ENCODE peak calls at places on chromosomes 7 and 10, in eight cellular contexts. F is endothelial cell of umbilical vein; E is naive B cell; P is T-helper 2 cell; G is RCC 7860; H is activated CD4-positive, alpha-beta T cell treated with anti-CD3 and anti-CD28 coated beads, Interleukin-2, amount 50 U/mL, for 4 hours; L is stimulated activated CD8-positive, alpha-beta memory T cell treated with anti-CD3 and anti-CD28 coated beads, Interleukin-7, amount 100 ng/mL, for 24 hours; C is H4. Y is an unnamed sample.

GRCh38 chr10:130498934-130499333 is 362.7 kb downstream of the GLRX3 start:
- DNase-seq in F (no peak), E (no peak), P (no peak), G (no peak), H (no peak), L (no peak), C (no peak), Y (no peak)

GRCh38 chr7:24733414-24734060 is 23.7 kb downstream of the GSDME start:
- DNase-seq in F (no peak), E (no peak), P (no peak), G (no peak), H (no peak), L (no peak), C (no peak), Y (no peak)

GRCh38 chr7:123677316-123677715 is 21.6 kb downstream of the LMOD2 start:
- DNase-seq in F (no peak), E (no peak), P (no peak), G (no peak), H (no peak), L (no peak), C (no peak), Y (no peak)

GRCh38 chr10:46220187-46220586 is 66.6 kb upstream of the ANTXRL start:
- DNase-seq in F (no peak), E (no peak), P (no peak), G (no peak), H (no peak), L (no peak), C (no peak), Y (no peak)

GRCh38 chr10:119281581-119282071 is 74.3 kb downstream of the GRK5 start:
- DNase-seq in F (no peak), E (no peak), P (no peak), G (peak), H (no peak), L (no peak), C (peak), Y (no peak)

GRCh38 chr7:54944179-54944578 is 74.6 kb upstream of the EGFR start:
- DNase-seq in F (no peak), E (no peak), P (no peak), G (no peak), H (no peak), L (no peak), C (no peak), Y (no peak)

GRCh38 chr7:106416430-106416829 is 131.6 kb upstream of the NAMPT start:
- DNase-seq in F (no peak), E (no peak), P (no peak), G (no peak), H (no peak), L (no peak), C (no peak), Y (no peak)

GRCh38 chr7:4006687-4007086 is 675.4 kb upstream of the FOXK1 start:
- DNase-seq in F (no peak), E (no peak), P (no peak), G (no peak), H (no peak), L (no peak), C (no peak), Y (no peak)